ENCODE peak calls at places on chromosomes 12 and 14, in ten cellular contexts. Q, G, W, X, P, H, L, K, R and B are unnamed samples.

GRCh38 chr12:132886529-132887477 is 602 bp downstream of the CHFR start:
- DNase-seq in Q (no peak), G (no peak), W (no peak), X (peak; percentile 10), P (no peak), H (no peak), L (no peak), K (peak; percentile 12), R (no peak), B (peak; percentile 42)

GRCh38 chr14:57085801-57086200 is 182.9 kb downstream of the EXOC5 start:
- DNase-seq in Q (no peak), G (no peak), W (no peak), X (no peak), P (no peak), H (no peak), L (no peak), K (no peak), R (peak; percentile 5), B (no peak)

GRCh38 chr12:15732341-15733061 is 56.7 kb downstream of the EPS8 start:
- DNase-seq in Q (no peak), G (no peak), W (no peak), X (no peak), P (no peak), H (no peak), L (no peak), K (no peak), R (no peak), B (no peak)

GRCh38 chr12:38704455-38704854 is 200.9 kb downstream of the CPNE8 start:
- DNase-seq in Q (no peak), G (no peak), W (no peak), X (no peak), P (no peak), H (no peak), L (no peak), K (no peak), R (no peak), B (no peak)

GRCh38 chr12:64102339-64102738 is 119.8 kb downstream of the KICS2 start:
- DNase-seq in Q (no peak), G (no peak), W (no peak), X (no peak), P (no peak), H (no peak), L (no peak), K (no peak), R (no peak), B (no peak)

GRCh38 chr14:99615497-99616245 is 11.7 kb upstream of the CCDC85C start:
- DNase-seq in Q (no peak), G (no peak), W (no peak), X (no peak), P (no peak), H (no peak), L (no peak), K (no peak), R (no peak), B (no peak)

GRCh38 chr14:54920052-54920451 is 17.4 kb upstream of the GCH1 start:
- DNase-seq in Q (no peak), G (no peak), W (no peak), X (no peak), P (no peak), H (no peak), L (no peak), K (no peak), R (no peak), B (no peak)

GRCh38 chr12:95996034-95996658 is at the start of gene HAL:
- DNase-seq in Q (no peak), G (no peak), W (no peak), X (no peak), P (no peak), H (no peak), L (no peak), K (no peak), R (no peak), B (no peak)

GRCh38 chr12:6772331-6772695 is at the start of gene LAG3:
- DNase-seq in Q (peak; percentile 66), G (no peak), W (no peak), X (no peak), P (no peak), H (no peak), L (peak; percentile 64), K (no peak), R (no peak), B (no peak)

GRCh38 chr12:7650091-7650490 is 15.6 kb downstream of the APOBEC1 start:
- DNase-seq in Q (no peak), G (no peak), W (no peak), X (no peak), P (no peak), H (no peak), L (no peak), K (no peak), R (no peak), B (no peak)

GRCh38 chr14:25411933-25412757 is 362.2 kb upstream of the STXBP6 start:
- DNase-seq in Q (no peak), G (no peak), W (no peak), X (no peak), P (no peak), H (no peak), L (no peak), K (no peak), R (no peak), B (no peak)
- TF ChIP-seq CTCF in Q (no peak), G (no peak), W (no peak), X (no peak), P (peak; percentile 33), H (no peak), L (peak; percentile 23), K (peak; percentile 31), R (no peak), B (peak; percentile 38)

GRCh38 chr12:109485201-109485600 is 7.8 kb downstream of the UBE3B start:
- DNase-seq in Q (no peak), G (no peak), W (no peak), X (no peak), P (no peak), H (no peak), L (no peak), K (no peak), R (no peak), B (no peak)

GRCh38 chr12:109482491-109482890 is 5.1 kb downstream of the UBE3B start:
- DNase-seq in Q (no peak), G (no peak), W (no peak), X (no peak), P (no peak), H (no peak), L (no peak), K (no peak), R (no peak), B (no peak)

GRCh38 chr12:109482894-109483293 is 5.5 kb downstream of the UBE3B start:
- DNase-seq in Q (no peak), G (no peak), W (no peak), X (no peak), P (no peak), H (no peak), L (no peak), K (no peak), R (no peak), B (no peak)

GRCh38 chr12:109481863-109482262 is 4.4 kb downstream of the UBE3B start:
- DNase-seq in Q (no peak), G (no peak), W (no peak), X (no peak), P (no peak), H (no peak), L (no peak), K (no peak), R (no peak), B (no peak)

DNA sequence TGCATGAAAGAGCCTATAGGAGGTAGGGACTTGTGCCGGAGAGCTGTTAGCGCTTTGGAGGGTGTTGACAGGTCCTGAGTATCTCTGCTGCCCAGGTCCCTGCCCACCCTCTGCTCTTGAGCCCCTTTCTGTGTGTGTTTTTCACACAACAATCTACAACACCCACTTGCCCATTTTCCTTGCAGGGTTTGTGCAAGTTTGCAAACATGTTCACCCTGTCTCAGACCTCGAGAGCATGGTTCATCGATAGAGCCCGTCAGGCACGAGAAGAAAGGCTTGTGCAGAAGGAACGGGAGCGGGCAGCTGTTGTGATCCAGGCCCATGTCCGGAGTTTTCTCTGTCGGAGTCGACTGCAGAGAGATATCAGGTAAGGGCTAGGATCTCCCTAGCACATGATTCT is 5.9 kb downstream of the UBE3B start:
- DNase-seq in Q (no peak), G (no peak), W (no peak), X (no peak), P (no peak), H (no peak), L (no peak), K (no peak), R (no peak), B (no peak)
- TF ChIP-seq CTCF in Q (no peak), G (no peak), W (no peak), X (no peak), P (no peak), H (no peak), L (no peak), K (no peak), R (no peak), B (no peak)

GRCh38 chr12:103705927-103706326 is 118.9 kb downstream of the STAB2 start:
- DNase-seq in Q (no peak), G (no peak), W (no peak), X (no peak), P (no peak), H (no peak), L (no peak), K (peak; percentile 28), R (no peak), B (no peak)
- TF ChIP-seq CTCF in Q (no peak), G (no peak), W (no peak), X (no peak), P (peak; percentile 14), H (no peak), L (no peak), K (peak; percentile 22), R (no peak), B (peak; percentile 40)

DNA sequence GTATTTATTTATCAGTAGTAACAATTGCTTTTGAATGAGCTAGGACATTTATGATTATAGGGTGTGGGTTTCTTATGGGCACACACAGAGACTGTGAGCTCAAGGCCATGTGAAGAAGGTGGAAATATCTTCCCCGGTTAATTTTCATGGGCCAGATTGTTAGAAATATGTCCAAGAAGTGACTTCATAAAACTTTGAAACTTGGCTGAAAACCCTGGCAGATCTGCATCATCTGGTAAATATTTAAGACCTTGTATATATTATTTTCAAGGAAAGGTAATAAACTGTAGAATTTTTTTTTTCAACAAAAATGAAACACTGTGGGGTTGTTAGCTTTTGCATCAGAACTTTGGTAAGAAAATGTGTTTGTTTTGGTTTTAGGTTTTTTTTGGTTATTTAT is 53.5 kb upstream of the RNU6-8 start:
- DNase-seq in Q (no peak), G (no peak), W (no peak), X (no peak), P (no peak), H (peak; percentile 72), L (no peak), K (no peak), R (no peak), B (no peak)
- TF ChIP-seq CTCF in Q (no peak), G (no peak), W (no peak), X (no peak), P (no peak), H (no peak), L (no peak), K (no peak), R (no peak), B (no peak)